ENCODE peak calls at places on chromosome 22, in nine cellular contexts. One of them, this sample, is unnamed. For H3K27me3 and H3K4me1, the result is how much of the 10 kb centered on the place peaks cover.

GRCh38 chr22:33109532-33110148 is 51.5 kb upstream of the SYN3 start:
- DNase-seq in ovary: no peak
- DNase-seq in left ventricle myocardium inferior: no peak
- DNase-seq in lower lobe of right lung: no peak
- DNase-seq in body of pancreas: no peak
- DNase-seq in neuronal stem cell: no peak
- DNase-seq in heart right ventricle: no peak
- DNase-seq in Karpas-422: no peak
- DNase-seq in cardiac muscle cell: no peak
- DNase-seq in this sample: no peak

GRCh38 chr22:25403752-25404471 is 160.6 kb upstream of the GRK3 start:
- DNase-seq in ovary: no peak
- DNase-seq in lower lobe of right lung: no peak
- DNase-seq in cardiac muscle cell: peak
- DNase-seq in left ventricle myocardium inferior: no peak
- DNase-seq in Karpas-422: no peak
- DNase-seq in body of pancreas: no peak
- DNase-seq in neuronal stem cell: no peak
- DNase-seq in heart right ventricle: no peak
- DNase-seq in this sample: no peak

GRCh38 chr22:33986954-33987353 is 66.7 kb upstream of the LARGE1 start:
- DNase-seq in ovary: no peak
- DNase-seq in neuronal stem cell: no peak
- DNase-seq in cardiac muscle cell: no peak
- DNase-seq in lower lobe of right lung: no peak
- DNase-seq in Karpas-422: no peak
- DNase-seq in heart right ventricle: no peak
- DNase-seq in left ventricle myocardium inferior: no peak
- DNase-seq in body of pancreas: no peak
- DNase-seq in this sample: no peak

GRCh38 chr22:42611076-42611475 is 3.6 kb downstream of the POLDIP3 start:
- DNase-seq in lower lobe of right lung: no peak
- DNase-seq in ovary: no peak
- DNase-seq in body of pancreas: no peak
- DNase-seq in heart right ventricle: no peak
- DNase-seq in Karpas-422: no peak
- DNase-seq in left ventricle myocardium inferior: no peak
- DNase-seq in neuronal stem cell: no peak
- DNase-seq in cardiac muscle cell: no peak
- DNase-seq in this sample: no peak

GRCh38 chr22:44648821-44649566 is 53.0 kb upstream of the PRR5 start:
- DNase-seq in ovary: peak
- DNase-seq in neuronal stem cell: no peak
- DNase-seq in lower lobe of right lung: peak
- DNase-seq in Karpas-422: peak
- DNase-seq in heart right ventricle: no peak
- DNase-seq in body of pancreas: peak
- DNase-seq in left ventricle myocardium inferior: no peak
- DNase-seq in cardiac muscle cell: no peak
- DNase-seq in this sample: peak

GRCh38 chr22:35993048-35993714 is 35.4 kb downstream of the RBFOX2 start:
- DNase-seq in ovary: no peak
- DNase-seq in lower lobe of right lung: no peak
- DNase-seq in left ventricle myocardium inferior: no peak
- DNase-seq in heart right ventricle: no peak
- DNase-seq in cardiac muscle cell: no peak
- DNase-seq in Karpas-422: no peak
- DNase-seq in neuronal stem cell: no peak
- DNase-seq in body of pancreas: no peak
- DNase-seq in this sample: no peak

GRCh38 chr22:37401861-37402506 is 25.3 kb downstream of the ELFN2 start:
- DNase-seq in heart right ventricle: no peak
- DNase-seq in left ventricle myocardium inferior: no peak
- DNase-seq in ovary: no peak
- DNase-seq in lower lobe of right lung: no peak
- DNase-seq in neuronal stem cell: no peak
- DNase-seq in cardiac muscle cell: no peak
- DNase-seq in Karpas-422: no peak
- DNase-seq in body of pancreas: no peak
- DNase-seq in this sample: no peak

GRCh38 chr22:43118024-43118849 is 7.7 kb downstream of the BIK start:
- DNase-seq in Karpas-422: no peak
- DNase-seq in cardiac muscle cell: no peak
- DNase-seq in lower lobe of right lung: no peak
- DNase-seq in ovary: no peak
- DNase-seq in left ventricle myocardium inferior: no peak
- DNase-seq in heart right ventricle: no peak
- DNase-seq in body of pancreas: no peak
- DNase-seq in neuronal stem cell: no peak
- DNase-seq in this sample: no peak

GRCh38 chr22:41048791-41049717 is 43.3 kb upstream of the EP300 start:
- DNase-seq in Karpas-422: no peak
- DNase-seq in cardiac muscle cell: peak
- DNase-seq in ovary: peak
- DNase-seq in body of pancreas: peak
- DNase-seq in neuronal stem cell: peak
- DNase-seq in lower lobe of right lung: peak
- DNase-seq in heart right ventricle: peak
- DNase-seq in left ventricle myocardium inferior: peak
- DNase-seq in this sample: peak

GRCh38 chr22:24803064-24803542 is 2.9 kb upstream of the SGSM1 start:
- DNase-seq in lower lobe of right lung: no peak
- DNase-seq in left ventricle myocardium inferior: peak
- DNase-seq in heart right ventricle: peak
- DNase-seq in ovary: no peak
- DNase-seq in cardiac muscle cell: peak
- DNase-seq in Karpas-422: peak
- DNase-seq in neuronal stem cell: peak
- DNase-seq in body of pancreas: peak
- DNase-seq in this sample: no peak

GRCh38 chr22:39515266-39516050 is 4.9 kb upstream of the ATF4 start:
- DNase-seq in left ventricle myocardium inferior: no peak
- DNase-seq in neuronal stem cell: no peak
- DNase-seq in body of pancreas: no peak
- DNase-seq in lower lobe of right lung: peak
- DNase-seq in heart right ventricle: no peak
- DNase-seq in cardiac muscle cell: no peak
- DNase-seq in ovary: no peak
- DNase-seq in Karpas-422: no peak
- DNase-seq in this sample: no peak
- H3K27me3 ChIP-seq in left ventricle myocardium inferior: under half
- H3K27me3 ChIP-seq in neuronal stem cell: under half
- H3K27me3 ChIP-seq in body of pancreas: under half
- H3K27me3 ChIP-seq in lower lobe of right lung: under half
- H3K27me3 ChIP-seq in heart right ventricle: under half
- H3K27me3 ChIP-seq in cardiac muscle cell: under half
- H3K27me3 ChIP-seq in ovary: under half
- H3K27me3 ChIP-seq in Karpas-422: under half
- H3K27me3 ChIP-seq in this sample: under half

GRCh38 chr22:30290318-30290678 is 993 bp upstream of the CASTOR1 start:
- DNase-seq in left ventricle myocardium inferior: no peak
- DNase-seq in lower lobe of right lung: no peak
- DNase-seq in body of pancreas: peak
- DNase-seq in neuronal stem cell: peak
- DNase-seq in Karpas-422: peak
- DNase-seq in ovary: no peak
- DNase-seq in cardiac muscle cell: no peak
- DNase-seq in heart right ventricle: no peak
- DNase-seq in this sample: peak
- H3K4me3 ChIP-seq in left ventricle myocardium inferior: peak
- H3K4me3 ChIP-seq in lower lobe of right lung: peak
- H3K4me3 ChIP-seq in body of pancreas: no peak
- H3K4me3 ChIP-seq in neuronal stem cell: no peak
- H3K4me3 ChIP-seq in Karpas-422: peak
- H3K4me3 ChIP-seq in ovary: no peak
- H3K4me3 ChIP-seq in cardiac muscle cell: no peak
- H3K4me3 ChIP-seq in heart right ventricle: no peak
- H3K4me3 ChIP-seq in this sample: peak

GRCh38 chr22:29917052-29917902 is 34.3 kb downstream of the MTMR3 start:
- DNase-seq in left ventricle myocardium inferior: no peak
- DNase-seq in ovary: peak
- DNase-seq in cardiac muscle cell: no peak
- DNase-seq in neuronal stem cell: no peak
- DNase-seq in body of pancreas: peak
- DNase-seq in heart right ventricle: peak
- DNase-seq in lower lobe of right lung: no peak
- DNase-seq in Karpas-422: no peak
- DNase-seq in this sample: peak
- H3K4me1 ChIP-seq in left ventricle myocardium inferior: half or more
- H3K4me1 ChIP-seq in ovary: under half
- H3K4me1 ChIP-seq in cardiac muscle cell: under half
- H3K4me1 ChIP-seq in neuronal stem cell: under half
- H3K4me1 ChIP-seq in body of pancreas: under half
- H3K4me1 ChIP-seq in heart right ventricle: half or more
- H3K4me1 ChIP-seq in lower lobe of right lung: half or more
- H3K4me1 ChIP-seq in Karpas-422: under half
- H3K4me1 ChIP-seq in this sample: under half

GRCh38 chr22:21842946-21843345 is 24.5 kb downstream of the MAPK1 start:
- DNase-seq in Karpas-422: no peak
- DNase-seq in neuronal stem cell: no peak
- DNase-seq in lower lobe of right lung: no peak
- DNase-seq in heart right ventricle: no peak
- DNase-seq in ovary: no peak
- DNase-seq in body of pancreas: no peak
- DNase-seq in cardiac muscle cell: no peak
- DNase-seq in left ventricle myocardium inferior: no peak
- DNase-seq in this sample: no peak

GRCh38 chr22:21840236-21840823 is 27.1 kb downstream of the MAPK1 start:
- DNase-seq in lower lobe of right lung: no peak
- DNase-seq in body of pancreas: no peak
- DNase-seq in cardiac muscle cell: no peak
- DNase-seq in neuronal stem cell: no peak
- DNase-seq in heart right ventricle: no peak
- DNase-seq in Karpas-422: no peak
- DNase-seq in ovary: no peak
- DNase-seq in left ventricle myocardium inferior: no peak
- DNase-seq in this sample: no peak

GRCh38 chr22:21837184-21837979 is 30.1 kb downstream of the MAPK1 start:
- DNase-seq in cardiac muscle cell: peak
- DNase-seq in neuronal stem cell: peak
- DNase-seq in lower lobe of right lung: no peak
- DNase-seq in heart right ventricle: no peak
- DNase-seq in left ventricle myocardium inferior: no peak
- DNase-seq in Karpas-422: peak
- DNase-seq in body of pancreas: peak
- DNase-seq in ovary: peak
- DNase-seq in this sample: no peak

GRCh38 chr22:21839765-21840140 is 27.7 kb downstream of the MAPK1 start:
- DNase-seq in left ventricle myocardium inferior: no peak
- DNase-seq in heart right ventricle: no peak
- DNase-seq in body of pancreas: no peak
- DNase-seq in Karpas-422: no peak
- DNase-seq in cardiac muscle cell: no peak
- DNase-seq in ovary: no peak
- DNase-seq in neuronal stem cell: no peak
- DNase-seq in lower lobe of right lung: no peak
- DNase-seq in this sample: no peak

DNA sequence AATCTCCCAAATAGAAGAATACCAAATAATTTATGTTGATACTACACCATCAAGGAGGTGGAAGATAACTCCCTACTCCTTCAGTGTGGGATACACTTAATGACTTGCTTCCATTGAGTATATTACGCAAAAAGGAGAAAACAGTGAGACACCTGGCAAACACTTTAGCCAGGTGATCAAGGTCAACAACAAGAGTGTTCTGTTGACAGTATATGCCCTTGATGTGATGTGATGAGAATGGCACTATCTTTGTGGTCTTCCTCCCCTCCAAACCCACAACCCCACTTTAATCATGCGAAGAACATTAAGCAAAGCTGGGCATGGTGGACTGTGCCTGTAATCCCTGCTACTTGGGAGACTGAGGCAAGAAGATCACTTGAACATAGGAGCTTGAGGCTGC is 26.0 kb downstream of the MAPK1 start:
- DNase-seq in ovary: no peak
- DNase-seq in cardiac muscle cell: no peak
- DNase-seq in lower lobe of right lung: no peak
- DNase-seq in heart right ventricle: no peak
- DNase-seq in body of pancreas: no peak
- DNase-seq in left ventricle myocardium inferior: no peak
- DNase-seq in Karpas-422: no peak
- DNase-seq in neuronal stem cell: no peak
- DNase-seq in this sample: no peak
- H3K27me3 ChIP-seq in ovary: under half
- H3K27me3 ChIP-seq in cardiac muscle cell: under half
- H3K27me3 ChIP-seq in lower lobe of right lung: under half
- H3K27me3 ChIP-seq in heart right ventricle: under half
- H3K27me3 ChIP-seq in body of pancreas: under half
- H3K27me3 ChIP-seq in left ventricle myocardium inferior: under half
- H3K27me3 ChIP-seq in Karpas-422: under half
- H3K27me3 ChIP-seq in neuronal stem cell: under half
- H3K27me3 ChIP-seq in this sample: under half

GRCh38 chr22:46083383-46084350 is 66.7 kb upstream of the PPARA start:
- DNase-seq in heart right ventricle: peak
- DNase-seq in left ventricle myocardium inferior: peak
- DNase-seq in neuronal stem cell: no peak
- DNase-seq in lower lobe of right lung: peak
- DNase-seq in Karpas-422: no peak
- DNase-seq in cardiac muscle cell: no peak
- DNase-seq in body of pancreas: no peak
- DNase-seq in ovary: no peak
- DNase-seq in this sample: peak

GRCh38 chr22:46084376-46084775 is 66.0 kb upstream of the PPARA start:
- DNase-seq in neuronal stem cell: no peak
- DNase-seq in heart right ventricle: peak
- DNase-seq in body of pancreas: no peak
- DNase-seq in cardiac muscle cell: no peak
- DNase-seq in lower lobe of right lung: peak
- DNase-seq in ovary: no peak
- DNase-seq in left ventricle myocardium inferior: no peak
- DNase-seq in Karpas-422: no peak
- DNase-seq in this sample: peak

GRCh38 chr22:46086577-46087335 is 63.6 kb upstream of the PPARA start:
- DNase-seq in Karpas-422: no peak
- DNase-seq in body of pancreas: no peak
- DNase-seq in neuronal stem cell: no peak
- DNase-seq in lower lobe of right lung: peak
- DNase-seq in cardiac muscle cell: no peak
- DNase-seq in heart right ventricle: peak
- DNase-seq in ovary: no peak
- DNase-seq in left ventricle myocardium inferior: peak
- DNase-seq in this sample: peak

GRCh38 chr22:46085831-46086576 is 64.3 kb upstream of the PPARA start:
- DNase-seq in cardiac muscle cell: no peak
- DNase-seq in left ventricle myocardium inferior: peak
- DNase-seq in heart right ventricle: peak
- DNase-seq in Karpas-422: no peak
- DNase-seq in body of pancreas: no peak
- DNase-seq in lower lobe of right lung: peak
- DNase-seq in neuronal stem cell: no peak
- DNase-seq in ovary: peak
- DNase-seq in this sample: peak

GRCh38 chr22:46084943-46085830 is 65.1 kb upstream of the PPARA start:
- DNase-seq in heart right ventricle: peak
- DNase-seq in body of pancreas: peak
- DNase-seq in ovary: peak
- DNase-seq in cardiac muscle cell: no peak
- DNase-seq in Karpas-422: no peak
- DNase-seq in left ventricle myocardium inferior: peak
- DNase-seq in neuronal stem cell: no peak
- DNase-seq in lower lobe of right lung: peak
- DNase-seq in this sample: peak
- H3K4me3 ChIP-seq in heart right ventricle: peak
- H3K4me3 ChIP-seq in body of pancreas: no peak
- H3K4me3 ChIP-seq in ovary: peak
- H3K4me3 ChIP-seq in cardiac muscle cell: no peak
- H3K4me3 ChIP-seq in Karpas-422: no peak
- H3K4me3 ChIP-seq in left ventricle myocardium inferior: peak
- H3K4me3 ChIP-seq in neuronal stem cell: no peak
- H3K4me3 ChIP-seq in lower lobe of right lung: peak
- H3K4me3 ChIP-seq in this sample: peak